ENCODE peak calls at places on chromosomes 11 and 22, in six cellular contexts. D is astrocyte; R is DMS79 treated with DMSO at 0.1 percent for 48 hours; W is trophoblast cell; O is activated naive CD8-positive, alpha-beta T cell treated with anti-CD3 and anti-CD28 coated beads for 36 hours; A is fibroblast of mammary gland. C is an unnamed sample.

GRCh38 chr11:28107331-28107725 is 628 bp downstream of the KIF18A start:
- DNase-seq in R (no peak), O (peak), A (peak), D (no peak), W (peak), C (peak)

GRCh38 chr11:65899356-65900124 is 648 bp downstream of the FOSL1 start:
- DNase-seq in W (peak), D (peak), A (peak), R (no peak), O (peak), C (peak)

GRCh38 chr11:130709531-130709930 is 206.7 kb downstream of the SNX19 start:
- DNase-seq in O (no peak), W (no peak), R (no peak), D (no peak), A (no peak), C (no peak)

GRCh38 chr11:83087035-83087434 is 15.3 kb upstream of the RAB30 start:
- DNase-seq in W (peak), O (no peak), R (no peak), A (peak), D (no peak), C (no peak)

GRCh38 chr22:20433191-20433590 is 4.4 kb downstream of the SCARF2 start:
- DNase-seq in D (no peak), O (no peak), W (no peak), R (no peak), A (no peak), C (no peak)

GRCh38 chr11:119320593-119321524 is 3.9 kb upstream of the MCAM start:
- DNase-seq in O (peak), R (no peak), A (peak), D (peak), W (peak), C (peak)

GRCh38 chr11:121336279-121336947 is 43.8 kb downstream of the SC5D start:
- DNase-seq in O (no peak), R (no peak), D (no peak), W (no peak), A (no peak), C (no peak)

GRCh38 chr11:74842967-74843366 is 94.3 kb downstream of the RNF169 start:
- DNase-seq in W (no peak), D (no peak), A (no peak), R (no peak), O (no peak), C (no peak)

GRCh38 chr22:24156146-24156914 is 25.0 kb upstream of the SUSD2 start:
- DNase-seq in R (no peak), O (peak), A (peak), W (peak), D (peak), C (no peak)

GRCh38 chr22:47094861-47095330 is 332.4 kb downstream of the TBC1D22A start:
- DNase-seq in A (peak), O (no peak), R (no peak), D (peak), W (peak), C (no peak)

GRCh38 chr11:128555606-128556005 is 31.8 kb downstream of the ETS1 start:
- DNase-seq in W (no peak), A (peak), O (no peak), D (no peak), R (no peak), C (peak)

GRCh38 chr11:65781152-65781961 is 581 bp upstream of the AP5B1 start:
- DNase-seq in O (no peak), W (peak), A (no peak), R (no peak), D (no peak), C (no peak)

GRCh38 chr11:77402218-77402556 is 71.7 kb downstream of the PAK1 start:
- DNase-seq in O (no peak), W (no peak), R (peak), D (no peak), A (no peak), C (no peak)

GRCh38 chr11:35147273-35147672 is 8.3 kb downstream of the CD44 start:
- DNase-seq in R (no peak), W (no peak), O (no peak), D (no peak), A (no peak), C (no peak)

GRCh38 chr11:46457659-46458058 is 66.1 kb upstream of the CHRM4 start:
- DNase-seq in R (no peak), O (no peak), D (no peak), W (peak), A (peak), C (no peak)

GRCh38 chr11:33452806-33453205 is 195.6 kb downstream of the HIPK3 start:
- DNase-seq in O (no peak), R (no peak), W (peak), D (peak), A (peak), C (peak)

GRCh38 chr22:31250740-31251330 is 38.7 kb downstream of the LIMK2 start:
- DNase-seq in D (no peak), W (peak), O (no peak), A (no peak), R (no peak), C (no peak)

GRCh38 chr11:111097191-111097590 is 148.3 kb upstream of the POU2AF2 start:
- DNase-seq in O (no peak), W (peak), D (no peak), R (no peak), A (peak), C (peak)

GRCh38 chr11:76131585-76131984 is 74.7 kb downstream of the WNT11 start:
- DNase-seq in O (no peak), W (peak), D (peak), A (no peak), R (peak), C (no peak)

GRCh38 chr11:60777572-60777971 is 7.6 kb upstream of the MS4A10 start:
- DNase-seq in A (peak), W (peak), D (peak), O (no peak), R (no peak), C (no peak)

GRCh38 chr11:103700605-103701004 is 335.8 kb upstream of the DDI1 start:
- DNase-seq in D (peak), W (peak), A (peak), O (no peak), R (no peak), C (peak)

GRCh38 chr22:29041408-29041807 is 20.2 kb downstream of the C22orf31 start:
- DNase-seq in D (peak), W (no peak), R (no peak), A (peak), O (no peak), C (peak)